ENCODE peak calls at places on chromosome 15, in ten cellular contexts. R is amniotic epithelial cell; X is fibroblast of the conjunctiva; T is stimulated activated CD4-positive, alpha-beta T cell treated with anti-CD3 and anti-CD28 coated beads, Interleukin-4, amount 100 ng/mL, for 4 hours; V is AML-193; M is T follicular helper cell; N is activated gamma-delta T cell; C is activated T-cell treated with anti-CD3 and anti-CD28 coated beads for 1 hour; H is mucosa of gallbladder; U is HT-29. K is an unnamed sample.

GRCh38 chr15:100711479-100712130 is 109.2 kb downstream of the ASB7 start:
- DNase-seq in R (peak), V (no peak), T (no peak), U (no peak), N (no peak), H (no peak), X (no peak), M (no peak), C (no peak), K (no peak)

GRCh38 chr15:65918357-65918920 is 49.1 kb downstream of the RAB11A start:
- DNase-seq in X (no peak), H (no peak), M (no peak), N (no peak), R (no peak), U (no peak), V (no peak), C (no peak), T (no peak), K (no peak)

GRCh38 chr15:70748281-70748747 is 15.0 kb downstream of the UACA start:
- DNase-seq in U (no peak), M (no peak), C (no peak), X (no peak), N (no peak), R (no peak), V (peak), H (peak), T (no peak), K (peak)

GRCh38 chr15:70132148-70132547 is 34.4 kb upstream of the TLE3 start:
- DNase-seq in V (no peak), N (no peak), R (peak), C (no peak), X (peak), H (no peak), M (no peak), U (no peak), T (no peak), K (no peak)

GRCh38 chr15:69734699-69735098 is 282.1 kb downstream of the RPLP1 start:
- DNase-seq in X (no peak), M (no peak), H (no peak), U (peak), N (no peak), R (no peak), C (no peak), V (no peak), T (no peak), K (no peak)

GRCh38 chr15:69400850-69401249 is 13.3 kb upstream of the KIF23 start:
- DNase-seq in C (no peak), N (no peak), M (no peak), R (no peak), T (no peak), X (no peak), U (no peak), V (no peak), H (no peak), K (no peak)

GRCh38 chr15:38651328-38652038 is 86.9 kb upstream of the RASGRP1 start:
- DNase-seq in N (no peak), M (peak), H (no peak), T (peak), V (no peak), R (no peak), U (no peak), X (no peak), C (peak), K (no peak)

GRCh38 chr15:61115679-61116078 is 113.4 kb downstream of the RORA start:
- DNase-seq in V (no peak), M (no peak), R (no peak), U (no peak), X (no peak), T (no peak), H (no peak), N (no peak), C (no peak), K (no peak)

GRCh38 chr15:76449455-76449854 is 112.9 kb downstream of the ISL2 start:
- DNase-seq in M (no peak), C (no peak), V (no peak), N (no peak), T (no peak), X (no peak), R (no peak), H (no peak), U (no peak), K (no peak)

GRCh38 chr15:100384108-100384410 is 42.3 kb upstream of the ADAMTS17 start:
- DNase-seq in X (no peak), V (no peak), N (no peak), T (no peak), U (no peak), H (no peak), C (no peak), M (no peak), R (no peak), K (no peak)

K was measured in dermis microvascular lymphatic vessel endothelial cell.